ENCODE peak calls at places on chromosomes 5 and 9, in ten cellular contexts. O is NB4, S is left ventricle myocardium inferior, U is heart right ventricle, F is tibial artery, J is tibial nerve, L is fibroblast of pulmonary artery, N is hepatocyte, V is cardiac fibroblast, R is esophagus muscularis mucosa. T is an unnamed sample.
A peak's percentile ranks its signal among the peaks of the same experiment; 100 is the strongest.

GRCh38 chr5:1002836-1003235 is 5.8 kb upstream of the NKD2 start:
- DNase-seq in L (no peak), J (peak; percentile 7), U (peak; percentile 2), O (no peak), R (no peak), V (no peak), N (no peak), F (peak; percentile 17), S (peak; percentile 17), T (peak; percentile 52)

GRCh38 chr9:20315672-20316071 is 306.6 kb downstream of the MLLT3 start:
- DNase-seq in L (peak; percentile 62), J (no peak), R (no peak), U (no peak), F (no peak), S (no peak), O (no peak), V (peak; percentile 53), N (peak; percentile 31), T (no peak)

GRCh38 chr5:82885657-82886389 is 191.4 kb downstream of the TMEM167A start:
- DNase-seq in U (no peak), O (no peak), S (no peak), N (peak; percentile 7), J (no peak), L (no peak), V (no peak), R (no peak), F (no peak), T (no peak)

GRCh38 chr9:103904242-103904641 is 189.9 kb upstream of the SMC2 start:
- DNase-seq in O (no peak), S (no peak), J (no peak), R (no peak), F (no peak), U (no peak), V (no peak), L (no peak), N (no peak), T (no peak)

GRCh38 chr5:173781826-173782670 is 106.1 kb upstream of the CPEB4 start:
- DNase-seq in O (peak; percentile 87), V (peak; percentile 94), J (peak; percentile 60), N (peak; percentile 68), L (peak; percentile 95), S (peak; percentile 75), R (peak; percentile 96), F (peak; percentile 90), U (peak; percentile 73), T (peak; percentile 90)

GRCh38 chr9:34715639-34716215 is 5.8 kb upstream of the CCL21 start:
- DNase-seq in O (no peak), N (no peak), V (no peak), U (no peak), J (no peak), R (no peak), F (no peak), L (no peak), S (no peak), T (no peak)

GRCh38 chr5:122458278-122458872 is 146.3 kb downstream of the SNCAIP start:
- DNase-seq in R (no peak), L (peak; percentile 27), V (peak; percentile 29), J (no peak), S (no peak), F (no peak), O (peak; percentile 24), U (no peak), N (peak; percentile 52), T (no peak)

GRCh38 chr9:116274293-116274692 is 120.7 kb downstream of the PAPPA start:
- DNase-seq in F (no peak), O (peak; percentile 1), N (no peak), J (no peak), R (no peak), V (peak; percentile 54), L (peak; percentile 75), U (no peak), S (no peak), T (no peak)

GRCh38 chr5:99807346-99807745 is 727.8 kb upstream of the FAM174A start:
- DNase-seq in R (no peak), O (no peak), N (no peak), S (no peak), V (no peak), L (no peak), F (no peak), J (no peak), U (no peak), T (no peak)

DNA sequence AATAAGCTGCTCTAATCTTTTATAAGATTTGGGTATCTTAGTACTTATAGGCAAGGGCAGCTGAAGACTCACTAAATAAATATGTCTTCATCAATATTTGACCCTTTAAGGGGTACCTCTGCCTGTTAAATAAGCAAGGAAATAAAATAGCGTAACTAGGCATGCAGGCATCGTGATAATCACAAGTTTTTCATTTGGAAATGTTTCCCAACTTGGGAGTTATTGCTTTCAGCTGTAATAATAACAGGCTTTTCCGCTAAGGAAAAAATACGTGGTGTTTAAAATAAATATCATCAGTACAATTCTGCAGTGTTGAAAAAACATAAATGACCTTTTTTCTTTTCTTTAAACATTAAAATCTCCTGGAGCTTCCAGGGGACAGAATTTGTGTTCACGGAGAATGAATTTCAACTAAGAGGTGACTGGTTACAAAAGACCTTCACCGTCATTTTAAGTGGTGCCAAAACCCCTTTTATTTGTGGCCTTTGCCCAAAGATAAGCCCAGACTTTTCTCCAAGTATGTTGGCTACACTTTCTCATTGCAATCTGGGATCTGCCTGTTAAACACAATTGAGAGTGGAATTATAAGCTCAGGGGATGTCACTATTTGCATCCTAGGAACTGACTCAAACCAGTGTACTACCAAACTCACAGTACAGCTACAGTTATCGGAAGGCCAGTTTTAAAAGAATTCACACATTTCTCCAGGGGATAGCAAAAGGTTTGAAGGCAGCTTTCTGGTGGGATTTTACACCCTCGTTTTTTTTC is 218.6 kb downstream of the FBXL7 start:
- DNase-seq in S (no peak), O (no peak), U (no peak), L (peak; percentile 11), J (no peak), F (no peak), V (peak; percentile 26), R (no peak), N (no peak), T (no peak)
- H3K4me3 ChIP-seq in S (no peak overlapping the region), O (no peak overlapping the region), U (no peak overlapping the region), L (no peak overlapping the region), J (no peak overlapping the region), F (no peak overlapping the region), V (no peak overlapping the region), R (no peak overlapping the region), N (no peak overlapping the region), T (no peak overlapping the region)

DNA sequence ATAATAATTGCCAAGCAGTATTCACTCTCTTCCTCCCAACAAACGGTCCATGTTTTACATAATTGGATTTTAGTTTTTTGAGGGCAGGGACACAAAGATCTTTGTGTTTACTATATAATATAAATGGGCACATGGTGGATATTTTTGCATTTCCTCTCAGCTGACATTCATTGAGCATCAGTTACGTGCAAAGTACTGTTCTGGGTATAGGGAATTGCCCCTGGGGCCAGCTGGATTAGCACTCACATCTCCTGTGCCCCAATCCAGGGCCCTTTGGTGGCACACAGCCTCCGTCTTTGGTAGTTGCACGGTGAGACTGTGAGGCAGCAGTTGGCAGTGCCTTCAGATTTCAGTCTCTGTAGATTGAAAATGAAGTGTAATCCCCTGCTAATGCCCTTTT is 1.6 kb downstream of the TDRD7 start:
- DNase-seq in J (no peak), V (no peak), F (no peak), R (no peak), L (no peak), N (no peak), U (no peak), O (no peak), S (no peak), T (no peak)
- H3K4me3 ChIP-seq in J (no peak overlapping the region), V (no peak overlapping the region), F (no peak overlapping the region), R (no peak overlapping the region), L (no peak overlapping the region), N (no peak overlapping the region), U (no peak overlapping the region), O (no peak overlapping the region), S (peak overlapping the region; percentile 96), T (no peak overlapping the region)

DNA sequence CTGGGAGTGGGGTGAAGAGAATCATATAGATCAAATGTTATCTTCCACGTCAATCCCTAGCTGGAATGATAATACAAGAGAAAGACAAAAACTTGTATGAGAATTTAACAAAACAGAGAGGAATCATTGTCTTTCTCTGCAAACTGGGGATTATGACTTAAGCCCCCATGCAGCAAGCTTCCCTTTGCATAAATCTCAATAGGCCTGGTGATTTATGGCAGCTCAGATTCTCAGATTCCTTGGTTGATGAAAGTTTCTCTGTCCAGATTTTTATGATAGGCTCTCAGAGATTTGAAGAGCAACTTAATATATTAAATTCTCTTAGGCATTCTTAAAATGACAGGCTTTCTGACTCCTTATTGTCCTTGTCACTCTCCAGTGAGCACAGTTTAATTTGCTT is 56.0 kb downstream of the RASGRF2 start:
- DNase-seq in F (no peak), S (no peak), N (no peak), O (no peak), V (no peak), J (no peak), U (no peak), R (no peak), L (no peak), T (no peak)
- H3K4me3 ChIP-seq in F (no peak overlapping the region), S (no peak overlapping the region), N (no peak overlapping the region), O (no peak overlapping the region), V (no peak overlapping the region), J (no peak overlapping the region), U (no peak overlapping the region), R (no peak overlapping the region), L (no peak overlapping the region), T (no peak overlapping the region)

DNA sequence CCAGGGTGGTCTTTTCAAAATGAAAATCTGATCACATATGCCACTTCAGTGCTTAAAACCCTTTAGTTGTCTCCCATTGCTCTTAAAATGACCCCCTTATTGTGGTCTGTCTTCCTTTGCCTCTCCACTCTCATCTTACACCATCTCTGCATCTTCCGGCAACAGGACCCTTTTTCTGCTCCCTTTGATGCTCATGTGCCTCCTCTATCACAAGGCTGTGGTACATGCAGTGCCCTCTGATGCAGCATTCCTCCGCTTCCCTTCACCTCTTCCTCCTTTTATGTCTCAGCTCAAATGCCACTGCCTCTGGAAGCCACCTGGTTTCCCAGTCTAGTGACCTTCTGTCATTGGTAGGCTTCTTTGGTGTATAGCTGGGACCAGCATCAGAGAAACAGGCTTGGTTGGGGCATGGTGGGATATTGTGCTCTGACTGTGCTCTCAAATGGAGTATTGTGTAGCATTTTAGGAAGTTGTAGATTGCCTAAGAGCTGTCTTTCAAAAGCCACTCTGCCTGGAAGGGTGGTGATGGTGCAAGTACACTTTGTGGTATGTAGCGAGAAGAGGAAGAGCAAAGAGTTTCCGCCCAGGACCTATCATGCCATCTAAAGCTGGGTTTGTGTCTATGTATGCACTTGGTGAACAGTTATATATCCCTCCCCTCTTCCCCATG is 28.1 kb downstream of the ARHGAP26 start:
- DNase-seq in O (peak; percentile 98), F (peak; percentile 51), U (no peak), L (no peak), V (no peak), S (no peak), N (no peak), R (no peak), J (no peak), T (peak; percentile 69)
- H3K4me3 ChIP-seq in O (peak overlapping the region; percentile 17), F (no peak overlapping the region), U (no peak overlapping the region), L (no peak overlapping the region), V (no peak overlapping the region), S (no peak overlapping the region), N (no peak overlapping the region), R (no peak overlapping the region), J (no peak overlapping the region), T (no peak overlapping the region)